ENCODE peak calls at places on chromosomes 16 and 17, in five cellular contexts. Z, G, V, H and M are unnamed samples.

GRCh38 chr17:76148015-76148326 is 6.9 kb upstream of the FOXJ1 start:
- DNase-seq in Z (no peak), G (no peak), V (no peak), H (no peak), M (no peak)

GRCh38 chr16:78770353-78771091 is 671.1 kb downstream of the WWOX start:
- DNase-seq in Z (peak), G (peak), V (peak), H (peak), M (peak)

GRCh38 chr17:7045492-7046126 is 1.7 kb upstream of the SLC16A11 start:
- DNase-seq in Z (peak), G (no peak), V (no peak), H (no peak), M (no peak)

GRCh38 chr16:54936086-54936978 is 5.7 kb downstream of the IRX5 start:
- DNase-seq in Z (no peak), G (no peak), V (no peak), H (no peak), M (no peak)

GRCh38 chr16:79018952-79019506 is 581.5 kb downstream of the MAF start:
- DNase-seq in Z (no peak), G (no peak), V (no peak), H (no peak), M (no peak)

GRCh38 chr17:55433629-55434422 is 12.2 kb upstream of the MMD start:
- DNase-seq in Z (peak), G (peak), V (no peak), H (no peak), M (no peak)

GRCh38 chr17:35788504-35788998 is 6.9 kb downstream of the MMP28 start:
- DNase-seq in Z (peak), G (no peak), V (peak), H (no peak), M (no peak)

GRCh38 chr17:50570516-50570915 is 10.0 kb downstream of the CACNA1G start:
- DNase-seq in Z (no peak), G (no peak), V (no peak), H (no peak), M (no peak)

GRCh38 chr17:34451313-34451712 is 88.3 kb upstream of the CCL1 start:
- DNase-seq in Z (no peak), G (no peak), V (no peak), H (no peak), M (no peak)

GRCh38 chr16:23835390-23836077 is at the start of gene PRKCB:
- DNase-seq in Z (peak), G (peak), V (peak), H (peak), M (peak)

GRCh38 chr17:29855686-29856085 is 74.3 kb downstream of the SSH2 start:
- DNase-seq in Z (peak), G (no peak), V (no peak), H (no peak), M (no peak)

GRCh38 chr17:36623281-36623680 is 21.9 kb downstream of the MRM1 start:
- DNase-seq in Z (no peak), G (no peak), V (no peak), H (no peak), M (no peak)

GRCh38 chr16:11674818-11675560 is 6.7 kb downstream of the SNN start:
- DNase-seq in Z (peak), G (no peak), V (no peak), H (no peak), M (no peak)

GRCh38 chr17:5832886-5833285 is 237.3 kb upstream of the WSCD1 start:
- DNase-seq in Z (peak), G (no peak), V (no peak), H (no peak), M (no peak)

GRCh38 chr17:27430882-27431491 is 25.3 kb upstream of the KSR1 start:
- DNase-seq in Z (peak), G (no peak), V (peak), H (no peak), M (no peak)

DNA sequence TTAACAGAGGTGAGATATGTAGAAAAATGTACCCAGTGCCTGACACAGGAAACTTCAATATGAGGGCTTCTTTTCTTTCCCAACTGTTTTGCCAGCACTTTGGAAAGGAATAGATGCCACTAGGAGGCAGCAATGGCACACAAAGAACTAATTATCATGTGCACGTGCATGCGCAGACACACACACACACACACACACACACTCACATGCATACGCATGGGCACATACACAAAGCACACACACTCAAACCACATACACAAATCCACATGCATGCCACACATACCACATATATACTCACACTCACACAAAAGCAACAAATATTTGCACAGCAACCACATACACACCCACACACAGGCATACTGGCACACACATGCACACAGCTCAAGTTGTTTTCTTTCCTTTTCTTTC is 8.8 kb upstream of the CEP112 start:
- DNase-seq in Z (peak), G (no peak), V (peak), H (no peak), M (no peak)
- TF ChIP-seq CTCF in Z (peak), G (no peak), V (peak), H (no peak), M (no peak)

GRCh38 chr17:46782250-46782953 is 36.1 kb downstream of the WNT3 start:
- DNase-seq in Z (no peak), G (no peak), V (peak), H (no peak), M (no peak)
- TF ChIP-seq CTCF in Z (peak), G (no peak), V (peak), H (no peak), M (no peak)

DNA sequence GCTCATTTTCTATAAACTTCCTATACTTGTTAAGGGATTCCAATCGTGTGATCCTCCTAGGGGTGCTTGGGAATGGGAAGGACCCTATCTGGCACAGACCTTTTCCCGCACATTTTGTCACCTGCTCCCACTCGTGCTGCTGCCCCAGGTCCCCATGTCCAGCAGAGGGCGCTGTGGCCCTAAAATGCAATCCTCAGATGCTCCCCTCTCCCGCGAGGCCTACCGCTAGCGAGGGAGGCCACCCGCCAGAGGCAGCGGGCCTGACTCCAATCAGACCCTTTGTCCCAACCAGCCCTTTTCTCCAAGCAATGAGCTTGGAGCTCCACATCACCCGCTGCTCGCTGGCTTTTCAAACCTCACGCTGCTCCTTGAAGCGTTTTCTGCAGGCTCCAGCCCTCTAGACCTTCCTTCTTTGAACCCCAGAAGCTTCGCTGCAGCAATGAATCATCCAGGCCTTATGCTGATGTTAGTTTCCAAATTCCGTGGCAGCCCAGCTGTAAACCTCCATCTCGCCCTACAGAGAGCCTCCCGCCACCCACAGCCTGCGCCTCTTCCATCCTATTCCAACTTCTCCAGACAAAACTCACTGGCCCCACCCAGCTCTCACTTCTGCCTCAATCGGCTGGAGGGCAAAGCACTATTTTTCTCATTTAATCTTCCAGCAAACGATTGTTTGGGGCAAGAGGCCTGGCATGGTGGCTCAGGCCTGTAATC is 23.6 kb upstream of the FZD2 start:
- DNase-seq in Z (peak), G (peak), V (peak), H (peak), M (peak)
- TF ChIP-seq CTCF in Z (peak), G (peak), V (peak), H (peak), M (peak)

DNA sequence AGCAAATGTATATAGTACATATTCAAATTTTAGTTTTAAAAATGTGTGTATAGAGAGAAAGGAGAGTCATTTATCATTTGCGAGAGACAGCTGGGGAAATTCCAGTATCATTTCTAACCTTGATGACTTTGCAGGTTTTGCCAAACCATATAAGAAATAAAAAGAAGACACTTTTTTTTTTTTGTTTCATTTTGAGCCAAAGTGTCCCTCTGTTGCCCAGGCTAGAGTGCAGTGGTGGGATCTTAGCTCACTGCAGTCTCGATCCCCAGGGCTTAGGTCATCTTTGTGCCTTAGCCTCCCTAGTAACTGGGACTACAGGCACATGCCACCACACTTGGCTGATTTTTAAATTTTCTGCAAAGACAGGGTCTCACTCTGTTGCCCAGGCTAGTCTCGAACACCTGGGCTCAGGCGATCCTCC is 38.4 kb upstream of the VWA3A start:
- DNase-seq in Z (no peak), G (no peak), V (no peak), H (no peak), M (no peak)
- TF ChIP-seq CTCF in Z (no peak), G (no peak), V (no peak), H (no peak), M (no peak)

DNA sequence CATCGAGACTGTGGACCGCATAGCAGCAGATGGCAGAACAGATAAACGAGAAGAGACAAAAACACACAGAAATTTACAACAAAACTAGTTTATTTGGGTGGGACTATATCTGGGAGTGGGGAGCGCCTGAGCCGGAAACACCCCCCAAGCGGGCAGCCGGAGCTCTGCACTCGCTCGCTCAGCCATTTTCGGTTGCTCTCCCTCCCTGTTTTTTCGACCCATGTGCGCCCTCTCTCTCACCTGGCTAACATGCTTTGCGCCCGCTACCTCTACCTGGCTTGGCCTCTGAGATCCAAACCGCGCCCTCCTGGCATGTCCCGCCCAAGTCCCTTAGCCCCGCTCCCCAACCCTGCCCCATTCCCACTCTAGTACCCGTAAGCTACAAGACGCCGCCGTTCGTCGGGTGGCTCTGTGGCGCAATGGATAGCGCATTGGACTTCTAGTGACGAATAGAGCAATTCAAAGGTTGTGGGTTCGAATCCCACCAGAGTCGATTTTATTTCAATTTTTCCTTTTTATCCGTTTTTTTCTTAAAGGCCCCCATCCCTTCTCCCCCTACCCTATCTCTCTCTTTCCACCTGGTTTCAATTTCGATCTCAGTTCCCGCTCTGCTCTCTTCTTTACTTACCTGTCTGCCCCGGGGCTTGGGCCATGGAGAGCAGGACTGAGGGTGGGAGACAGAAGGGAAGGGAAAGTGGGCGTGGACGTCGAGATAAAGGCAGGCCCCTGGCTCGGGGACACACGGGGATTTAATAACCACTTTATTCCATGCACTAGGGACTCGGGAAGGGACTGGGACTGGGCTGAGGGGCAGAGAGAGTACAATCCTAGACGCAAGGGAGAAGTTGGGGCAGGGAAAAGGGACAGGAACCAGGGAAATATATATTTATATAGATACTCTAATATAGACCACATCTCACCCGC is 2.5 kb upstream of the ALOXE3 start:
- DNase-seq in Z (peak), G (no peak), V (peak), H (no peak), M (no peak)
- TF ChIP-seq CTCF in Z (peak), G (no peak), V (peak), H (peak), M (no peak)

GRCh38 chr17:58587713-58588117 is 73.3 kb upstream of the MTMR4 start:
- DNase-seq in Z (peak), G (peak), V (peak), H (no peak), M (peak)
- TF ChIP-seq CTCF in Z (peak), G (peak), V (peak), H (peak), M (no peak)

DNA sequence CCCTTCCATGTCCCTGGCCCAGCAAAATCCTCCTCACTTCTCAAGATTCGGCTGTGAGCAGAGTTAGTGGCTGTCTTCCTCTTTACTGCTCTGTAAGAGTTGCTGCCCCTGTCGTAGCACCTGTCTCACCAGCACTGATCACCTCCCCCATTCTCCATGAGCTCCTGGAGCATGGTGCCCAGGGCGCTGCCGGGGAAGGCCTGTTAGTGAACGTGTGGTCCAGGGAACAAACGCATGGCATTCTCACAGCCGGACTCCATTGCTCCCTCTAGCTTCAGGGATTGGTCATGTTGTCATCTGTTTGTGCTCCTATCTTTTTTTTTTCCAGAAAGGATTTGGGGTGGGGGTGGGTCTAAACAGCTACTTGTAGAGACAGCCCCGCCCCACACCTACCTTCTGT is 141.2 kb downstream of the CMIP start:
- DNase-seq in Z (no peak), G (no peak), V (peak), H (no peak), M (no peak)
- TF ChIP-seq CTCF in Z (peak), G (no peak), V (peak), H (no peak), M (no peak)

DNA sequence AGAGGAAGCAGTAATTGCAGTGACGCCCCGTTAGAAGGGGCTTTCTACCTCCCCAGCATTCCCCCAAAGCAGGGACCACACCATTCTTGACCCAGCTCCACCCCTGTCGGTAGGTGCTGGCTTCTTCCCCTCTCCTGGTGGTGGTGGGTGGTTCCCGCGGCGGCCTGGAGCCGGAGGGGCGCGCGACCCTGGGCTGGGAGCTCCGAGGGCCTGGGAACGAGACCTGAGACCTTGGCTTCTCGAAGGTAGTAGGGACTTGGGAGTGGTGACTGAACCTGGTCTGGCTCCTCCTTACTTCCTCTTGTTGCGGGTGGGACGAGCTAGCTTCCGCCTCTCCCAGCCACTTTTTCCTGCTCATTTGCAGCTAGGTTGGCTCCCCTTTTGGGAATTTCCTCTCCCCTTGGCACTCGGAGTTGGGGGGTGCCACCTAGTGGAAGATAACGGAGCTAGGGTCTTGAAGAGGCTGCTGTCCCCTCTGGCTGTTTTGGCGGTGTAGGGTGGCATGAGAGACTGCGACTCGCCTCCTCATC is 460 bp downstream of the GRN start:
- DNase-seq in Z (peak), G (no peak), V (peak), H (peak), M (no peak)
- TF ChIP-seq CTCF in Z (peak), G (no peak), V (peak), H (peak), M (no peak)

DNA sequence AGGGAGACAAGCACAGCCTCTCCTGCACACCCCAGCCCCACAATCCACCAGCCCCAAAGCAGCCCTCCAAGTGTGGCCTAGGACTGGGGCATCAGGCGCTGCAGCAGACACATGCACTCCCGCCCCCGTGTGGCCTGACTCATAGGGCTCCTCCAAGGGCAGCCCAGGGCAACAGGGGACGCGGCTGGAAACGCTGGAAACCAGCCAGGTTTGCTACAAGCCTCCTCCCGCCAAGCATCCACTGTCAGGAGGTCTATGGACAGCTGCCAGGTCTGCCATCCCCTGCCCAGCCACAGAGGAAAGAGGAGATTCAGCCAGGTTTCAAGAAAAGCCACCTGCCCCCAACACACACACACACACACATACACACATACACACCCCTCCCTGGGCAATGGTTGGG is 25.8 kb downstream of the SRCIN1 start:
- DNase-seq in Z (no peak), G (no peak), V (peak), H (peak), M (no peak)
- TF ChIP-seq CTCF in Z (no peak), G (no peak), V (peak), H (no peak), M (no peak)

DNA sequence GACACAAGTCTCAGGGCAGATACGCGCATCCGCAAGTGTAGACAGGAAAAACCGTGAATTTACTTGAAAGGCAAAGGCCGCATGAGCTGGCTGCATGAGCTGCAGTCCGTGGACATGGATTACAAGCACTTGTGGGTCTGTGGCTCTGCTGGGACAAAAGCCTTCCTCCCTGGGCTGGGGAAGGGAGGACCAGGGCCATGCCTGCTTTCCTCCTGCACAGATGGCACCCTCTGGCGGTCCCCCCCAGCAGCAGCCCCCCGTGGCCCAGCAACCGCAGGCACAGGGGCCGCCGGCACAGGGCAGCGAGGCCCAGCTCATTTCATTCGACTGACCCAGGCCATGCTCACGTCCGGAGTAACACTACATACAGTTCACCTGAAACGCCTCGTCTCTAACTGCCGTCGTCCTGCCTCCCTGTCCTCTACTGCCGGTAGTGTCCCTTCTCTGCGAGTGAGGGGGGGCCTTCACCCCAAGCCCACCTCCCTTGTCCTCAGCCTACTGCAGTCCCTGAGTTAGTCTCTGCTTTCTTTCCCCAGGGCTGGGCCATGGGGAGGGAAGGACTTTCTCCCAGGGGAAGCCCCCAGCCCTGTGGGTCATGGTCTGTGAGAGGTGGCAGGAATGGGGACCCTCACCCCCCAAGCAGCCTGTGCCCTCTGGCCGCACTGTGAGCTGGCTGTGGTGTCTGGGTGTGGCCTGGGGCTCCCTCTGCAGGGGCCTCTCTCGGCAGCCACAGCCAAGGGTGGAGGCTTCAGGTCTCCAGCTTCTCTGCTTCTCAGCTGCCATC is 1.7 kb upstream of the MRPL12 start:
- DNase-seq in Z (no peak), G (no peak), V (no peak), H (no peak), M (no peak)
- TF ChIP-seq CTCF in Z (no peak), G (no peak), V (peak), H (no peak), M (no peak)